ENCODE peak calls at places on chromosomes 3 and 15, in five cellular contexts. P is transverse colon, O is astrocyte of the spinal cord, W is osteocyte, M is IMR-90. E is an unnamed sample.

GRCh38 chr3:127157181-127157828 is 35.6 kb upstream of the PRR23E start:
- DNase-seq in P (peak; percentile 24), O (no peak), M (no peak), W (no peak), E (no peak)

GRCh38 chr3:18119866-18120265 is 305.3 kb downstream of the SATB1 start:
- DNase-seq in W (no peak), O (no peak), P (no peak), M (no peak), E (no peak)

GRCh38 chr3:178719036-178719635 is 182.9 kb downstream of the KCNMB2 start:
- DNase-seq in M (no peak), P (peak; percentile 8), W (no peak), O (peak; percentile 16), E (no peak)

GRCh38 chr3:52109556-52110380 is 44.5 kb downstream of the POC1A start:
- DNase-seq in P (no peak), M (peak; percentile 47), O (peak; percentile 45), W (no peak), E (peak; percentile 20)

GRCh38 chr15:56496635-56497034 is 31.7 kb upstream of the MNS1 start:
- DNase-seq in O (peak; percentile 75), P (no peak), M (peak; percentile 79), W (no peak), E (peak; percentile 78)

GRCh38 chr3:126304291-126304690 is 52.9 kb downstream of the KLF15 start:
- DNase-seq in P (no peak), W (no peak), O (no peak), M (no peak), E (no peak)

GRCh38 chr15:65611888-65612615 is 1.1 kb upstream of the INTS14 start:
- DNase-seq in O (no peak), W (no peak), M (no peak), P (no peak), E (no peak)

GRCh38 chr3:42572278-42572677 is 9.5 kb downstream of the SEC22C start:
- DNase-seq in O (no peak), M (peak; percentile 31), W (no peak), P (peak; percentile 30), E (peak; percentile 38)

GRCh38 chr3:46607603-46608028 is 4.7 kb upstream of the FAM240A start:
- DNase-seq in O (peak; percentile 3), M (no peak), P (no peak), W (peak; percentile 70), E (peak; percentile 5)
- TF ChIP-seq CTCF in O (peak; percentile 13), M (no peak), P (no peak), W (no peak), E (no peak)

GRCh38 chr15:70091649-70092461 is 5.9 kb downstream of the TLE3 start:
- DNase-seq in P (peak; percentile 52), W (no peak), O (no peak), M (no peak), E (peak; percentile 72)
- TF ChIP-seq CTCF in P (no peak), W (no peak), O (no peak), M (no peak), E (no peak)

GRCh38 chr3:43707266-43707665 is 16.5 kb downstream of the ABHD5 start:
- DNase-seq in P (no peak), O (peak; percentile 23), W (no peak), M (peak; percentile 27), E (no peak)
- TF ChIP-seq CTCF in P (no peak), O (no peak), W (no peak), M (no peak), E (no peak)

DNA sequence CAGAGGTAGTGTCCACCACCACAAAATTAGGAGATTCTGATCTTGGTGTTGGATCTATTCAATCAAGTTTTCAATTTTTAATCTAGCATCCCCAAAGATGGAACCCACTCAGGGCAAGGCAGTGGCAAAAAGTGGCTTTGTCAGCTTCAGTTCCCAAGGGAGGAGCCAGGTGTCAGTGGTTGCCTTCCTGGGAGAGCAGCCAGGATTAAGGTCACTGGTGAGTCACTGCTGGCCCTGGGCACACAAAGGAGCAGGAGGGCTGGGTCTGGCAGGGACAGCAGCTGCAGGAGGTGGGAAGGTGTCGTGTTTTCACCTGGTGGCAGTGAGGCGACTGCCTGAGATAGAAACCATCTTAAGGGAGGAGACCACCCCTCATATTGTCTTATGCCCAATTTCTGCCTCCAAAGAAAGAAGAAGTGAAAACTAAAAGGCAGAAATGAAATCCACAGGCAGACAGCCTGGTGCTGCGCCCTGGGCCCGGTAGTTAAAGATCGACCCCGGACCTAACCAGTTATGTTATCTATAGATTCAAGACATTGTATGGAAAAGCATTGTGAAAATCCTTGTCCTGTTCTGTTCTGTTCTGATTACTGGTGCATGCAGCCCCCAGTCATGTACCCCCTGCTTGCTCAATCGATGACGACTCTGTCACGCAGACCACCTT is 5.9 kb upstream of the KLHL25 start:
- DNase-seq in O (peak; percentile 67), P (peak; percentile 84), W (no peak), M (peak; percentile 61), E (peak; percentile 56)
- TF ChIP-seq CTCF in O (no peak), P (peak; percentile 87), W (no peak), M (no peak), E (no peak)

GRCh38 chr3:12656850-12657249 is 7.1 kb downstream of the RAF1 start:
- DNase-seq in W (no peak), O (no peak), P (no peak), M (no peak), E (no peak)
- TF ChIP-seq CTCF in W (no peak), O (no peak), P (no peak), M (no peak), E (no peak)

DNA sequence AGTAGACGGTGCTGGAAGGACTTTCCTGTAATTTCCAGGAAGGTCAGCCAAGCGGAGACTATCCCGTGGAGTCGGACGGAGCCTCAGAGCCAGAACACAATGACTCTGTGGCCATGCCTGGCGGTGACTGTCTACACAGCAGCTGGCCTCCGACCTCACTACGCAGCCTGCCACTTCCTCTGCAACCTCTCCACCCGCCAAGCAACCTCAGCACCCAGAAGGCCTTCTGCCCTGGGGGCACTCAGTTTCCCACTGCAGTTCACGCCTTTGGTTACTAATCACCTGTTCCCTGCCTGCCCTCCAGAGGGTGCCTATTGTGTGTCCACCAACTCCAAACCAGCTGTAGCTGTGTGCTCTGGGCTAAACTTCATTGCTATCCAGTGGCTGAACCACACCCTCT is 44.0 kb downstream of the TM2D3 start:
- DNase-seq in M (no peak), O (no peak), W (no peak), P (no peak), E (no peak)
- TF ChIP-seq CTCF in M (no peak), O (no peak), W (no peak), P (no peak), E (no peak)

DNA sequence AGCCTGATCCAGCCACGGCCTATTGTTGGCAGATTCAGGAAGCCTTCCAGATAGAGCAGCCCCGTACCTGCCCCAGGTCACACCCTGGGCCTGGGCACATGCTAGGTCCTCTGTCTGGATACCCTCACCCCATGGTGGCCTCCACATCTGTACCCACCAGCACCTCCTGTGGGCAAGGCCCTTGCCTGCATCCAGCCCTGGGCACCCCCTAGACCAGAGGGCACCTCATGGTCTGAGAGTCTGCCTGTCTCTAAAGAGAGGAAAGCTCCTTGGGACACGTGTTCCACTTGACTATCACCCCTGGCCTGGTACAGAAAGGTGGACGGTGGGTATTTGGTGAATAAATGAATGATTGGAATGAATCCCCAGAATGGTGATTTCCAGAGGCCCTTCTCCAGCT is 8.9 kb upstream of the COMMD4 start:
- DNase-seq in M (no peak), O (no peak), P (no peak), W (no peak), E (no peak)
- TF ChIP-seq CTCF in M (no peak), O (peak; percentile 9), P (no peak), W (no peak), E (no peak)

GRCh38 chr3:140758791-140759444 is 81.1 kb downstream of the TRIM42 start:
- DNase-seq in O (no peak), M (no peak), P (no peak), W (peak; percentile 42), E (no peak)
- TF ChIP-seq CTCF in O (no peak), M (no peak), P (no peak), W (no peak), E (no peak)